ENCODE peak calls at places on chromosome 15, in four cellular contexts. M, V, G and I are unnamed samples.
A peak's percentile ranks its signal among the peaks of the same experiment; 100 is the strongest.

GRCh38 chr15:34802371-34802770 is 7.0 kb upstream of the ACTC1 start:
- DNase-seq in M (no peak), V (no peak), G (no peak), I (no peak)

GRCh38 chr15:95097366-95097765 is 866.0 kb downstream of the MCTP2 start:
- DNase-seq in M (no peak), V (no peak), G (no peak), I (no peak)

GRCh38 chr15:29067949-29068348 is 182.2 kb downstream of the APBA2 start:
- DNase-seq in M (no peak), V (no peak), G (no peak), I (peak; percentile 30)

GRCh38 chr15:76147906-76148553 is 88.2 kb downstream of the TMEM266 start:
- DNase-seq in M (peak; percentile 95), V (peak; percentile 85), G (peak; percentile 86), I (peak; percentile 85)

GRCh38 chr15:29825205-29825604 is 2.9 kb upstream of the TJP1 start:
- DNase-seq in M (no peak), V (no peak), G (no peak), I (no peak)

GRCh38 chr15:51380999-51381806 is 39.7 kb downstream of the GLDN start:
- DNase-seq in M (peak; percentile 61), V (peak; percentile 60), G (peak; percentile 78), I (peak; percentile 85)

GRCh38 chr15:40081691-40082194 is 26.9 kb downstream of the BMF start:
- DNase-seq in M (no peak), V (peak; percentile 64), G (peak; percentile 72), I (peak; percentile 55)

GRCh38 chr15:62972814-62973213 is 69.7 kb upstream of the TPM1 start:
- DNase-seq in M (no peak), V (no peak), G (no peak), I (no peak)

GRCh38 chr15:91498046-91498445 is 355.5 kb upstream of the SLCO3A1 start:
- DNase-seq in M (no peak), V (no peak), G (peak; percentile 75), I (no peak)

GRCh38 chr15:99729920-99730319 is 3.3 kb downstream of the LYSMD4 start:
- DNase-seq in M (no peak), V (peak; percentile 52), G (peak; percentile 52), I (peak; percentile 27)

GRCh38 chr15:61511089-61511488 is 282.0 kb upstream of the RORA start:
- DNase-seq in M (no peak), V (no peak), G (no peak), I (no peak)

GRCh38 chr15:43239732-43240491 is 19.1 kb upstream of the EPB42 start:
- DNase-seq in M (no peak), V (no peak), G (no peak), I (no peak)

GRCh38 chr15:27341780-27342343 is 370.9 kb downstream of the GABRG3 start:
- DNase-seq in M (no peak), V (no peak), G (no peak), I (no peak)

GRCh38 chr15:79168922-79169322 is 78.3 kb upstream of the RASGRF1 start:
- DNase-seq in M (peak; percentile 58), V (peak; percentile 57), G (no peak), I (no peak)

GRCh38 chr15:74828835-74829234 is 2.4 kb downstream of the CPLX3 start:
- DNase-seq in M (no peak), V (no peak), G (no peak), I (no peak)

GRCh38 chr15:64836023-64836536 is 5.6 kb upstream of the PLEKHO2 start:
- DNase-seq in M (no peak), V (no peak), G (no peak), I (no peak)

GRCh38 chr15:83659011-83659811 is 5.3 kb downstream of the ADAMTSL3 start:
- DNase-seq in M (no peak), V (no peak), G (no peak), I (no peak)

GRCh38 chr15:92035961-92036360 is 182.5 kb downstream of the SLCO3A1 start:
- DNase-seq in M (no peak), V (no peak), G (no peak), I (no peak)

GRCh38 chr15:61459785-61460707 is 230.9 kb upstream of the RORA start:
- DNase-seq in M (no peak), V (no peak), G (peak; percentile 47), I (no peak)

DNA sequence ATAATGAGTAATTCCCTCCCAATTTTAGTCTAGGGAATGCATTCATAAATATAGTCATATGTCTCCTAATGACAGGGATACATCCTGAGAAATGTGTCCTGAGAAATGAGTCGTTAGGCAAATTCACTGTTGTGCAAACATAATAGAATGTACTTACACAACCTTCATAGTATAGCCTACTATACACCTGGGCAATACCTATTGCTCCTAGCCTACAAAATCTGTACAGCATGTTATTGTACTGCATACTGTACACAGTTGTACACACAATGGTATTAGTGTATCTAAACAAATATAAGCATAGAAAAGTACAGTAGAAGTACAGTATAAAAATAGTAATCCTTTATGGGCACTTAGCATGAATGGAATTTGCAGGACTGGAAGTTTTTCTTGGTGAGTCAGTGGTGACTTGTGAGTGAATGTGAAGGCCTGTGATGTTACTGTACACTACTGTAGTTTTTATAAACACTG is 6.6 kb downstream of the DTWD1 start:
- DNase-seq in M (no peak), V (no peak), G (no peak), I (no peak)
- TF ChIP-seq TEAD4 in M (no peak), V (no peak), G (peak; percentile 78), I (no peak)

DNA sequence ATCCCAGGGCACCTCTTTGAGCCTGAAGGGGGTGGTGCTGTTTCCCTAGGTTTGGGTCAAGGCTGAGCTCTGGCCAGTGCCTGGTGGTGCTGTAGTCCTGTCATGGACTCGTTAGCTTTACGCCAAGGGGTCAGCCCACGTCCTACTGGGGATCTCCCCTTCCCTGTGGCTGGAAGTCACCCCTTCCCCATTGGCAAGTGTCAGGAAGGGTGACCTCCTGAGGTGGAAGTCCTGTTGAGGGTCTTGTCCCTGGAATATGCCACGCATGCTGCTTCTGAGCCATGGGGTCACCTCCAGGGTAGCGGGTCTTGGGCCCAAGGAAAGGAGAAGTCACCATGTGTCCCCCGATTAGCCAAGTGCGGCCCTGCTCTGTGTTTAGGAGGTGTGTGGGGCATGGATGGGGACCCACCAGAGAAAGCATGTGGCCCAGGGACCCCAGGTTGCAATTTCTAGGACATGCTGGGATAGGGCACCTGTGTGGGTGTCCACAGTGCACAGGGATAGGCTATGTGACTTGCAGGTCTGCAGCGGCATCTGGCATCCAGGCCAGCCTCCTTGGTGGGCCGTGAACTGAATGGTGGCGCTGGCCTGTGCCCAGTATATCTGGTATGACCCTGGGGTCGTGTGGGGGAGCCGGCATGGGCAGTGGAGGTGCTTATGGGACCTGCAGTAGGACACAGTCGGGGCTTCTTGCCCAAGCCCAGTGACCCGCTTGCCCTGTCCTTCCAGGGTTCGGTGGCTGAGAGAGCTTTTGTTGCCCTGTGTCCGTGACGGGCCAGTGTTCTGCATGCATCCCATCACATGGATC is 226.7 kb downstream of the SNRPN start:
- DNase-seq in M (no peak), V (peak; percentile 4), G (no peak), I (no peak)
- TF ChIP-seq TEAD4 in M (no peak), V (no peak), G (no peak), I (no peak)

DNA sequence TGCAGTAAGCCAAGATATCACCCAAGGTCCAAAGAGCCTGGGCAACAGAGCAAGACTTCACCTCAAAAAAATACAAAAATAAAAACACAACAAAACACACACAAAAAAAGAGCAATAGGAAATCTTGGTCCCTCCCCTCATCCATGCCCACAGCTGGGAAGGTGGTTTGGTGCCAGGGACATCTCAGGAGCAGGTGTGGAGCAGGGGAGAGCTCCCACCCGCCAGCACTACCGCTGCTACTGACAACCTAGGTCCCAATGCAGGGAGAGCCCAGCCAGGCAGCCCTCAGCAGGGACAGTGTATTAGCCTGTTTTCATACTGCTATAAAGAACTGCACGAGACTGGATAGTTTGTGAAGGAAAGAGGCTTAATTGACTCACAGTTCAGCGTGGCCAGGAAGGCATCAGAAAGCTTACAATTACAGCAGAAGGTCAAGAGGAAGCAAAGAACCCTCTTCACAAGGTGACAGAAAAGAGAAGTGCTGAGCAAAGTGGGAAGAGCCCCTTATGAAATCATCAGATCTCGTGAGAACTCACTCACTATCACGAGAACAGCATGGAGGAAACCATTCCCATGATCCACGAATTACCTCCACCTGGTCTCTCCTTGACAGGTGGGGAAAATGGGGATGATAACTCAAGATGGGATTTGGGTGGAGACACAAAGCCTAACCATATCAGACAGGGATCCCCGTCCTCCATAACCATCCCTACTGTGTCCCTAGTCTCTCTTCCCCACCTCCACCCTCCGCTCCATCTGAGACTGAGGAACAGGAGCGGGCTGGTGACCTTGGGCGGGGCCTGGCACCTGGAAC is 218.6 kb downstream of the TBC1D2B start:
- DNase-seq in M (no peak), V (no peak), G (no peak), I (no peak)
- TF ChIP-seq TEAD4 in M (no peak), V (no peak), G (no peak), I (no peak)

GRCh38 chr15:59686389-59686788 is 2.7 kb downstream of the BNIP2 start:
- DNase-seq in M (no peak), V (no peak), G (no peak), I (no peak)

GRCh38 chr15:59689626-59690236 is 611 bp upstream of the BNIP2 start:
- DNase-seq in M (peak; percentile 63), V (peak; percentile 77), G (no peak), I (no peak)

GRCh38 chr15:59688888-59689625 is at the start of gene BNIP2:
- DNase-seq in M (peak; percentile 98), V (peak; percentile 99), G (peak; percentile 96), I (peak; percentile 93)

GRCh38 chr15:59687831-59688230 is 1.3 kb downstream of the BNIP2 start:
- DNase-seq in M (no peak), V (no peak), G (peak; percentile 11), I (no peak)

DNA sequence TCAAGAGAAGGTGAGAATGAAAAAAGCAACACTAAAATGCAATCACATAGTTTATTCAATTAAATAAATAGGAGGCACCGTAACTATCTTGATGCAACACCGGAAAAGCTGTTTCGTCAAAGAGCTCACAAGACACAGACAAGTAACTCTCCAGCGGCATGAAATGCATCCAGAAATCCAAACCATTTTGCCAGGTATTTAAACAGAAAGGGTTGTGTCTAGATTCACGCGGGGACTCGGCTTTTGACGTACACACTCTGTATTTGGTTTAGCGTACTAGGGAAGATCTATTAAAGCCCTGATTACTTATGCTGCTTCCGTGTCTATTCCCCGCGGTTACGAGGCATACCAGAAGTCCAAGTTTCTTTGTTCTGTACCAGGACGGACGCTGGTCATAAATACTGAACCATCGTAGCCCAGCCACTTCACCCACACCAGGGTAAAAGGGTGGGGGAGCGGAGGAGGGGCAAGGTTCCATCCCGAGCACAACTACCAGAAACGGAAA is 685 bp downstream of the BNIP2 start:
- DNase-seq in M (no peak), V (no peak), G (no peak), I (peak; percentile 46)
- TF ChIP-seq TEAD4 in M (no peak), V (no peak), G (no peak), I (no peak)

GRCh38 chr15:72992733-72993321 is 59.4 kb upstream of the NEO1 start:
- DNase-seq in M (no peak), V (no peak), G (no peak), I (no peak)

GRCh38 chr15:72998226-72998625 is 54.0 kb upstream of the NEO1 start:
- DNase-seq in M (no peak), V (no peak), G (no peak), I (no peak)

GRCh38 chr15:72991026-72991425 is 61.2 kb upstream of the NEO1 start:
- DNase-seq in M (no peak), V (no peak), G (no peak), I (no peak)

GRCh38 chr15:72998681-72999466 is 53.4 kb upstream of the NEO1 start:
- DNase-seq in M (no peak), V (no peak), G (no peak), I (no peak)

DNA sequence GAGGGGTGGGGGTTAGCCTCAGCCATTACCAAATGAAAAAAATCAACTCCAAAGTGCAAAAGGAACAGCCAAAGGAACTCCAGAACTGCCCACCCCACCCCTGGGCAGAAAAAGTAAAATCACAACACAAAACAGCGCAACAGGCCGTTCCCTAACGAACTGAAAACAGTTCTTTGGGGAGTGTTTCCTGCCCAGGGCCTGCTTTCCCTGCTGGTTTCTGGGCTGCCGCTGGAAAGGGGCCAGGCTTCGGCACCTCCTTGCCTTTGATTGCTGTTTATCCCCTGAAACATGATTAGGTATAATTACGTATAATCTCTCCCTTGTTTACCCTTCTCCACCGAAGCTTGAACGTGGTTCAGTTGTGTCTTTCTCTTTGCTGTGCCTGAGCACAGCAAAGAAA is 57.5 kb upstream of the NEO1 start:
- DNase-seq in M (no peak), V (no peak), G (no peak), I (no peak)
- TF ChIP-seq TEAD4 in M (no peak), V (no peak), G (no peak), I (no peak)